ENCODE peak calls at places on chromosomes 12 and 14, in seven cellular contexts. L is HFF-Myc; V is uterus; Y is stimulated activated CD4-positive, alpha-beta T cell treated with anti-CD3 and anti-CD28 coated beads, Interleukin-2, amount 100 ng/mL, for 48 hours; Z is central memory CD8-positive, alpha-beta T cell; M is HS-5; T is NCI-H774. H is an unnamed sample.

GRCh38 chr12:34605510-34605887 is 583.2 kb downstream of the ALG10 start:
- DNase-seq in M (no peak), Y (no peak), T (no peak), L (no peak), V (no peak), Z (no peak), H (no peak)

GRCh38 chr12:67034110-67034879 is 234.9 kb upstream of the CAND1 start:
- DNase-seq in V (no peak), L (no peak), T (peak), Z (no peak), M (peak), Y (no peak), H (no peak)

GRCh38 chr12:109153711-109154434 is 37.5 kb downstream of the ACACB start:
- DNase-seq in T (peak), M (no peak), Z (no peak), Y (no peak), L (no peak), V (peak), H (peak)

GRCh38 chr12:72264548-72265175 is 7.5 kb upstream of the TRHDE start:
- DNase-seq in Z (no peak), L (no peak), T (no peak), M (no peak), V (no peak), Y (no peak), H (no peak)

GRCh38 chr12:120457133-120457532 is 10.9 kb downstream of the GATC start:
- DNase-seq in Z (no peak), V (no peak), L (no peak), T (no peak), M (no peak), Y (no peak), H (no peak)

GRCh38 chr12:70508178-70508577 is 129.1 kb downstream of the PTPRB start:
- DNase-seq in V (no peak), Z (no peak), Y (no peak), M (no peak), T (no peak), L (no peak), H (no peak)

GRCh38 chr14:22887260-22887989 is 4.4 kb downstream of the REM2 start:
- DNase-seq in M (no peak), V (peak), Y (peak), L (no peak), T (peak), Z (no peak), H (peak)

GRCh38 chr14:75156901-75157300 is 19.5 kb downstream of the TMED10 start:
- DNase-seq in M (no peak), L (no peak), Y (no peak), Z (no peak), T (no peak), V (no peak), H (no peak)

GRCh38 chr14:83463500-83464098 is 1929.9 kb upstream of the SEL1L start:
- DNase-seq in Y (peak), Z (no peak), M (no peak), L (peak), V (no peak), T (no peak), H (peak)

GRCh38 chr12:39103552-39104165 is 198.3 kb upstream of the CPNE8 start:
- DNase-seq in V (no peak), L (peak), Y (peak), Z (no peak), T (peak), M (peak), H (no peak)

GRCh38 chr14:57388072-57388471 is 2.3 kb upstream of the NAA30 start:
- DNase-seq in M (no peak), Y (no peak), Z (no peak), L (no peak), T (no peak), V (no peak), H (no peak)

GRCh38 chr12:62724947-62725447 is 210.0 kb downstream of the PPM1H start:
- DNase-seq in Z (no peak), T (no peak), M (peak), L (peak), V (peak), Y (no peak), H (no peak)

GRCh38 chr12:111440152-111440551 is 34.4 kb downstream of the SH2B3 start:
- DNase-seq in Z (no peak), Y (no peak), M (no peak), T (no peak), L (no peak), V (no peak), H (peak)

GRCh38 chr14:26394114-26394855 is 203.5 kb downstream of the NOVA1 start:
- DNase-seq in V (no peak), T (peak), L (no peak), Z (no peak), M (no peak), Y (no peak), H (no peak)

GRCh38 chr14:60805881-60806569 is 71.5 kb downstream of the MNAT1 start:
- DNase-seq in V (no peak), Y (no peak), M (no peak), L (peak), T (no peak), Z (no peak), H (no peak)

GRCh38 chr12:70609739-70610491 is 27.3 kb downstream of the PTPRB start:
- DNase-seq in L (no peak), M (no peak), Z (no peak), T (peak), Y (no peak), V (peak), H (peak)

GRCh38 chr12:109517619-109518018 is 40.2 kb downstream of the UBE3B start:
- DNase-seq in V (no peak), M (no peak), L (no peak), T (no peak), Y (no peak), Z (no peak), H (no peak)

GRCh38 chr12:105253882-105254513 is 18.0 kb upstream of the APPL2 start:
- DNase-seq in T (no peak), Y (no peak), M (peak), Z (no peak), L (peak), V (no peak), H (peak)

GRCh38 chr12:14454098-14454907 is 88.8 kb downstream of the ATF7IP start:
- DNase-seq in Z (no peak), M (no peak), T (peak), Y (no peak), V (no peak), L (peak), H (no peak)

GRCh38 chr14:68451676-68452387 is 341.0 kb downstream of the ZFP36L1 start:
- DNase-seq in Y (no peak), L (no peak), Z (no peak), M (no peak), T (no peak), V (no peak), H (no peak)

GRCh38 chr14:104591031-104591430 is 11.5 kb downstream of the C14orf180 start:
- DNase-seq in T (no peak), Y (no peak), V (no peak), Z (no peak), L (no peak), M (no peak), H (no peak)

GRCh38 chr12:21940972-21941521 is at the start of gene ABCC9:
- DNase-seq in M (no peak), V (peak), Y (no peak), L (no peak), T (no peak), Z (no peak), H (peak)

GRCh38 chr14:93005838-93006237 is 82.9 kb downstream of the CHGA start:
- DNase-seq in Y (no peak), Z (no peak), L (no peak), M (no peak), V (no peak), T (no peak), H (no peak)